ENCODE peak calls at places on chromosomes 3 and 15, in four cellular contexts. W is HepG2, T is H1, K is GM12878. U is an unnamed sample.

GRCh38 chr3:29324180-29324651 is 43.3 kb downstream of the RBMS3 start:
- DNase-seq in T (no peak), W (no peak), K (peak), U (no peak)

GRCh38 chr3:38563070-38563901 is 67.1 kb downstream of the EXOG start:
- DNase-seq in K (no peak), W (no peak), T (no peak), U (no peak)

GRCh38 chr3:76024640-76025039 is 239.3 kb upstream of the ZNF717 start:
- DNase-seq in K (no peak), W (peak), T (no peak), U (no peak)

GRCh38 chr3:100954199-100954935 is 38.9 kb downstream of the ABI3BP start:
- DNase-seq in K (no peak), W (no peak), T (no peak), U (no peak)

GRCh38 chr15:25717861-25718504 is 145.1 kb downstream of the ATP10A start:
- DNase-seq in W (no peak), K (no peak), T (no peak), U (no peak)

GRCh38 chr3:127753898-127754410 is 68.4 kb downstream of the MGLL start:
- DNase-seq in T (no peak), W (no peak), K (no peak), U (no peak)

GRCh38 chr3:170420307-170420821 is 1.7 kb downstream of the CLDN11 start:
- DNase-seq in W (no peak), T (no peak), K (no peak), U (no peak)

GRCh38 chr3:162262145-162262544 is 765.5 kb downstream of the OTOL1 start:
- DNase-seq in K (no peak), W (no peak), T (no peak), U (no peak)

GRCh38 chr3:155364492-155364891 is 71.0 kb upstream of the STRIT1 start:
- DNase-seq in K (no peak), W (no peak), T (no peak), U (no peak)

GRCh38 chr3:190709351-190709773 is 153.1 kb downstream of the GMNC start:
- DNase-seq in T (no peak), W (no peak), K (no peak), U (no peak)

GRCh38 chr15:56077071-56077470 is 83.7 kb upstream of the NEDD4 start:
- DNase-seq in T (no peak), W (no peak), K (no peak), U (no peak)

GRCh38 chr15:42955518-42955917 is 34.9 kb upstream of the TTBK2 start:
- DNase-seq in K (no peak), T (no peak), W (no peak), U (no peak)

GRCh38 chr3:184284696-184285095 is 8.9 kb downstream of the ECE2 start:
- DNase-seq in T (no peak), K (no peak), W (peak), U (peak)

GRCh38 chr3:124119056-124119721 is 127.3 kb upstream of the ROPN1 start:
- DNase-seq in W (no peak), K (no peak), T (no peak), U (no peak)

DNA sequence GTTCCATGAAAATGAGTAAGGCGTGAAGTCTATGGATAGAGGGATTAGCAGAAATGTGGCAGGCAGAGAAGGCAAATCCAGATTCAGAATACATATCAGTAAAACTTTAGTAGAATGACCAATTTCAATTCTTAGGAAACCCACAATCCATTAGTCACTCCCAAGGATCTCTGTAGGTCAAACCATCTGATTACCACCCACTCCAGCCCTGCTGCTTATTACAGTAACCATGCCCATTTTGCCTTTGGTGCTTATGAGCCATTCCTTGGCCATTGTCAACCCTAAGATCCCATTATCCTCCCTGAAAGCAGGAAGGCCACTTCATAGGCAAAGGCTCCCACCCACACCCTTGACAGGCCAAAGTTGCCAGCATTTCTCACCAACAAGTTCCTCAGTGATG is 5.1 kb upstream of the KLHL40 start:
- DNase-seq in K (no peak), T (no peak), W (no peak), U (no peak)
- TF ChIP-seq ZNF274 in K (no peak), T (no peak), W (no peak), U (no peak)

GRCh38 chr3:16927485-16927884 is 42.7 kb downstream of the PLCL2 start:
- DNase-seq in W (no peak), T (no peak), K (no peak), U (no peak)

GRCh38 chr3:16923112-16923511 is 38.4 kb downstream of the PLCL2 start:
- DNase-seq in K (no peak), W (no peak), T (peak), U (no peak)

GRCh38 chr3:16932877-16933276 is 48.1 kb downstream of the PLCL2 start:
- DNase-seq in T (no peak), K (no peak), W (no peak), U (no peak)

GRCh38 chr3:16928386-16929132 is 43.8 kb downstream of the PLCL2 start:
- DNase-seq in K (no peak), T (no peak), W (no peak), U (no peak)
- TF ChIP-seq SUZ12 in K (no peak), T (no peak), W (no peak), U (no peak)

DNA sequence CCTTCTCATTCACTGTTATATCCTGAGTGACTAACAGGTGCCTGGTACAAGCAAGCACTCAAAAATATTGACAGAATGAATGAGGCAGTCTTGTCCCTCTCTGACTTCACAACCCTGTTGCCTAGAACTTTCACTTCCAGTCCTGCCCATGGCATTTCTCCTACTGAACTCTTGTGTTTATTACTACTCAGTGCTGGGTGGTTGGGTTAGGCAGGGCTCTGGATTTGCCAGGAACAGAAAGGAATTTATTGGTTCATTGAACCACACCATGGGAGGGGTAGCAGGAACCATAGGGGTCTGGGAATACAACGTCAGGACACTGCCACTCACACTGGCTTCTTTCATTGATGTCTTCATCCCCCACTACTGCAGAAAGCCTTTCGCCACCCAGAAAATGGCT is 41.9 kb upstream of the SEMA4B start:
- DNase-seq in K (no peak), T (no peak), W (no peak), U (no peak)
- TF ChIP-seq ZNF274 in K (no peak), T (no peak), W (no peak), U (no peak)

DNA sequence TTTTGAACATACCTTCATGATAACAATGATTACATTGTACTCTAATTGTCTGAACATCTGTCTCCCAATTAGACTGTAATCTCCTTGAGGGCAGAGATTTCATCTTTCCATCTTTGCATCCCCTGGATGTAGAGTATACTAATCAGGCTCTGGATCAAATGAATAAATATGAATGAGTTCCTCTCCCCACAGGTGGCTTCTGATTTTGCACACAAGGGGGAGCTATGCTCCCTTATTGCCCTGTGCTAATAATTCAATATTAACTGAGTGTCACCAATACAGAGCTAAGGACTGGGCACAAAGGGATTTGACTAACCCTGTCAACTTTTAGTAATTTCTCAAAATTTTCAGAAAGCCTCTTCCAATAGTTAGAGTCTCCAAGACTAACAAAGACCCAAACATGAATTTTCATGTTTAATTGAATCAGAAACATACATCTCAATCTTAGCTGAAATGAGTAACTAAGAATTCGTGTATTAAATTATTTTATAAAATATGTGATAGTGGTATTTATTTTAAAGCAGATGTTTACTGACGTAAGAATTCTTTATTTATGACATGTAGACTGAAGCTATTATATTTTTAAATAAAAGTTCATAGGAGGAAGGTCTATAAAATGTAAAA is 3.0 kb downstream of the DUOXA1 start:
- DNase-seq in W (peak), T (no peak), K (no peak), U (no peak)
- TF ChIP-seq SUZ12 in W (no peak), T (no peak), K (no peak), U (no peak)

GRCh38 chr15:32970847-32971246 is 223.7 kb downstream of the FMN1 start:
- DNase-seq in K (no peak), T (no peak), W (no peak), U (no peak)

GRCh38 chr15:32979710-32980109 is 214.8 kb downstream of the FMN1 start:
- DNase-seq in T (no peak), W (no peak), K (no peak), U (no peak)

GRCh38 chr15:32974691-32975090 is 219.8 kb downstream of the FMN1 start:
- DNase-seq in W (no peak), K (no peak), T (no peak), U (no peak)
- TF ChIP-seq ZNF274 in W (no peak), K (no peak), T (no peak), U (no peak)

DNA sequence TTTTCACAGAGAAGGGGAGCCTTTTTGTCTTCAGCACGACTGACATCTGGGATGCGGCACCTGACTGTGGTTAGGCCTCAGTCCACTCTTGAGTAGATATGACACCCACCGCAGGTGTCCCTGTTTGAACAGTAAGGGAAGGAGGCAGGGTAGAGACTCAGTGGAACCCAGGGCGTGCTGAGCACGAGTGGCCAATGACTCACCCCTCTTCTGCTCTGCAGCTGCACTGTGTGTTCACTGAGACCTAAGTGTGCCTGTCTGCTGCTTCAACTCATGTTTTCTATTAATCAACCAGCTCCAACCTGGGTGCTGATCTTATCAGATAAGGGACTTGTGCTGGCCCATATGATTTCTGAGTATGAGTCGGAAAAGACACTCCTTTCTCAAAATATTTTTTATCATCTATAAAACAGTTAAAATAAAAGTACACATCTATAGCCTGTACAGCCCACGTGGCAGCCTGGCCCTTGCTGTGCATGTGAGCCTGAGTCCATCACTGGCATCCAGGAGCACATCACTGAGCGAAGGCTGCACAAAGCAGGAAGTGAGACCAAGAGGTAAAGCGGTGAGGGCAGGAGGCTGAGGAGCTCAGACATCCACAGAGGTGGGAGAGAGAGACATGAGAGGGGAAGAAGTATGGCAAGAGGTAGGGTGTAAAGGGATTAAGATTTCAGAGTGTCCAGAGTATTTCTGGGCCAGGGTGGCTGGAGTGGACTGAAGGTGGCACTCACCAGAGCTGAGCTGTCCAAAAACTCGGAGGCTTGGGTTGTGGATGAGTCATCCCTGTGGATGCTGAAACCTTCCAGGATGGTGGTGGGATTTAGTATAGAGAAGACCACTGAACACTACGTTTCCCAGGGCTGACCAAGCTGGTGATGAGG is 49.2 kb downstream of the SLC41A3 start:
- DNase-seq in W (no peak), T (no peak), K (no peak), U (no peak)
- TF ChIP-seq SUZ12 in W (no peak), T (no peak), K (no peak), U (no peak)

DNA sequence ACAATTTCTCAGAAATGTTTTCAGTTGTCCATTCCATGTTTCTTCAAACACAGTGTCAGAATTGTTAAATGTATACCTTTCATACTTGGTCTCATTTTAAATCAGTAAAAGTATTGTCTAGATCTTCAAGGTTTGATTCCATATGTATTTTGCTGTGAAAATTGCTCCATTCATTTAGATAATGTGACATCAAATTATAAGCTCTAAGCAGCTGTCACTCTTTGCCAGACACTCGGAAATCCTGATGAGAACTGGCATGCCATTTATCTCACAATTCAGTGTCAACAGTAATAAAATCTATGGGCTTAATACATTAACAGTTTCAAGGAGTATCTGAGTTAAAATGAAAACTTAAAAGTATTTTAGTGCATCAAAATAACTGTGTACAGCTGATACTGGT is 1025.3 kb upstream of the EPHA6 start:
- DNase-seq in T (no peak), W (no peak), K (no peak), U (no peak)
- TF ChIP-seq ZNF274 in T (no peak), W (no peak), K (no peak), U (no peak)

DNA sequence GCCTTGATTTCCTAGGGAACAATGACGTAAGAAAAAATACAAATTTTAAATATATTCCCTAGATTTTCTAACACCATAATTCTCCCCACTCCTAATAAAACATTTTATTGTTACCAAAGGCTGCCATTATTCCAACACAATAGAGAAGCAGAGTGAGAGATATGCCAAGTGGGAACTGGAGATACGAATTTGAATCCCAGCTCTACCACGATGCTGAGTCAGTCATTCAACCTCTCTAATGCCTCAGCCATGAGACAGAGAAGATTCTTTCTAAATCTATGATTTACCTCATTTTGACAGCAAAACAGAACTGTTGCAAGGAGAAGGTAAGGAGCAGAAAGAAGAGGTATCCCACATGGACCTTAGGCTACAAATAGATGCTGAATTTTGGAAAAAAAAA is 112.5 kb downstream of the IGF2BP2 start:
- DNase-seq in W (no peak), T (no peak), K (no peak), U (no peak)
- TF ChIP-seq SUZ12 in W (no peak), T (no peak), K (no peak), U (no peak)

U was measured in NT2/D1.